ENCODE peak calls at places on chromosome 12, in seven cellular contexts. V, N, G, O, L, S and F are unnamed samples.

GRCh38 chr12:88298761-88299242 is 156.7 kb downstream of the TMTC3 start:
- DNase-seq in V (peak), N (peak), G (peak), O (no peak), L (no peak), S (no peak), F (peak)

GRCh38 chr12:77553976-77554619 is 276.6 kb upstream of the NAV3 start:
- DNase-seq in V (no peak), N (no peak), G (peak), O (no peak), L (no peak), S (no peak), F (no peak)

GRCh38 chr12:72974954-72975555 is 702.9 kb downstream of the TRHDE start:
- DNase-seq in V (no peak), N (no peak), G (no peak), O (no peak), L (no peak), S (no peak), F (no peak)

GRCh38 chr12:130770413-130771028 is 54.4 kb upstream of the RIMBP2 start:
- DNase-seq in V (no peak), N (peak), G (no peak), O (no peak), L (no peak), S (no peak), F (no peak)

GRCh38 chr12:48340891-48341290 is 9.8 kb downstream of the ZNF641 start:
- DNase-seq in V (no peak), N (no peak), G (no peak), O (no peak), L (no peak), S (no peak), F (no peak)

GRCh38 chr12:31594681-31595080 is 3.7 kb upstream of the DENND5B start:
- DNase-seq in V (no peak), N (no peak), G (no peak), O (no peak), L (no peak), S (no peak), F (no peak)

GRCh38 chr12:43098078-43098477 is 453.9 kb downstream of the ADAMTS20 start:
- DNase-seq in V (no peak), N (no peak), G (no peak), O (no peak), L (no peak), S (no peak), F (no peak)

GRCh38 chr12:84920331-84920730 is 7.7 kb upstream of the SLC6A15 start:
- DNase-seq in V (no peak), N (no peak), G (no peak), O (no peak), L (no peak), S (no peak), F (no peak)

GRCh38 chr12:54750-55535 is 11.6 kb upstream of the IQSEC3 start:
- DNase-seq in V (no peak), N (no peak), G (no peak), O (no peak), L (no peak), S (no peak), F (no peak)

GRCh38 chr12:104381721-104382480 is 74.8 kb upstream of the CHST11 start:
- DNase-seq in V (peak), N (peak), G (peak), O (peak), L (peak), S (peak), F (peak)

GRCh38 chr12:66354291-66354690 is 52.0 kb downstream of the HELB start:
- DNase-seq in V (no peak), N (no peak), G (no peak), O (no peak), L (no peak), S (no peak), F (no peak)

GRCh38 chr12:66361703-66362102 is 59.4 kb downstream of the HELB start:
- DNase-seq in V (no peak), N (no peak), G (no peak), O (no peak), L (no peak), S (no peak), F (no peak)

GRCh38 chr12:66359300-66359699 is 57.0 kb downstream of the HELB start:
- DNase-seq in V (no peak), N (no peak), G (no peak), O (no peak), L (no peak), S (no peak), F (no peak)
- TF ChIP-seq MAX in V (no peak), N (no peak), G (no peak), O (no peak), L (no peak), S (no peak), F (no peak)

GRCh38 chr12:112891093-112892024 is 15.4 kb upstream of the OAS1 start:
- DNase-seq in V (no peak), N (no peak), G (no peak), O (no peak), L (peak), S (no peak), F (peak)
- H2AFZ ChIP-seq in V (no peak), N (no peak), G (no peak), O (no peak), L (no peak), S (no peak), F (no peak)

GRCh38 chr12:5022465-5023061 is 21.1 kb upstream of the KCNA5 start:
- DNase-seq in V (peak), N (peak), G (no peak), O (peak), L (peak), S (peak), F (peak)
- TF ChIP-seq MAX in V (no peak), N (no peak), G (no peak), O (no peak), L (no peak), S (no peak), F (no peak)

GRCh38 chr12:123151679-123152454 is 977 bp upstream of the PITPNM2 start:
- DNase-seq in V (no peak), N (no peak), G (no peak), O (no peak), L (no peak), S (no peak), F (no peak)

GRCh38 chr12:123149828-123150272 is 1.0 kb downstream of the PITPNM2 start:
- DNase-seq in V (no peak), N (peak), G (no peak), O (no peak), L (peak), S (no peak), F (no peak)

GRCh38 chr12:123152823-123153222 is 1.9 kb upstream of the PITPNM2 start:
- DNase-seq in V (no peak), N (no peak), G (no peak), O (no peak), L (no peak), S (no peak), F (no peak)

GRCh38 chr12:123150273-123150803 is 552 bp downstream of the PITPNM2 start:
- DNase-seq in V (no peak), N (peak), G (no peak), O (no peak), L (peak), S (no peak), F (no peak)

DNA sequence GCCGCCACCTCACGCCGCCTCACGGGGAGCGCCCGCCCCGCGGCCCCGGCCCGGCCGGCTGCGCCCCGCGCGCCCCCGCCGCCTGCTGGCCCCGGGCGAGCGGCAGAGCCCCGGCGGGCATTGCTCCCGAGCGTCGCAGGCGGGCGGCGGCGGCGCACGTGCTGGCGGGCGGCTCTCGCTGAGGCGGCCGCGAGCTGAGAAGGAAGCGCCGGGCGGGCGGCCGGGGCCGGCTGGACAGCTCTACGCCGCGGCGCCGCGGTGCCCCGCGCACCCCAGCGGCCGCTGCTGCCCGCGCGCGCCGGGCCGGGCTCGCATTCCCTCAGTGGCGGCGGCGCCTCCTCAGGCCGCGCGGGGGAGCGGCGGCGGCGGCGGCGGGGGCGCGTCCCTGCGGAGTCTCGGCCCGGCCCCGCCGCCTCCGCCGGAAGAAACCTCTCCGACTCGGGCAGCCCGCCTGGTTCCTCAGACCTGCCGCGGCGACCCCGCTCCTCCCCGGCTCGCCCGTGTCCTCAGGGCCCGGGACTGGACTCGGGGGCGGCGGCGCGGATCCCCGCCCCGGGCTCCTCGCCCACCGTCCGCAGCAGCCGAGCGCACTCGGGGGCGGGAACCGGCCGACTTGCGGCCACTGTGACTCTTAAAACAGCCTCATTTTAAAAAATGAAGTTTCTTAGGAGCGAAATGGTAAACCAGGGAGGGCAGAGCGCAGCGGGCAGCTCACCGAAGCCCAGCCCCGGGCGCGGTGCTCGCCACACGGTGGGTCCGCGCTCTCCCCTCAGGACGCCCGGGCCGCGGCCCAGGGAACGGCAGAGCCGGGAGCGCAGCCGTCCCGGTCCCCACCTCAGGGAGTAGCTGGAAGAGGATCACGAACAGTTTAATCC is at the start of gene PITPNM2:
- DNase-seq in V (no peak), N (peak), G (no peak), O (no peak), L (peak), S (no peak), F (peak)
- H2AFZ ChIP-seq in V (no peak), N (peak), G (peak), O (no peak), L (peak), S (peak), F (peak)

GRCh38 chr12:11834925-11835324 is 185.5 kb downstream of the ETV6 start:
- DNase-seq in V (no peak), N (no peak), G (no peak), O (no peak), L (no peak), S (no peak), F (no peak)
- TF ChIP-seq MAX in V (no peak), N (no peak), G (no peak), O (no peak), L (no peak), S (no peak), F (no peak)

DNA sequence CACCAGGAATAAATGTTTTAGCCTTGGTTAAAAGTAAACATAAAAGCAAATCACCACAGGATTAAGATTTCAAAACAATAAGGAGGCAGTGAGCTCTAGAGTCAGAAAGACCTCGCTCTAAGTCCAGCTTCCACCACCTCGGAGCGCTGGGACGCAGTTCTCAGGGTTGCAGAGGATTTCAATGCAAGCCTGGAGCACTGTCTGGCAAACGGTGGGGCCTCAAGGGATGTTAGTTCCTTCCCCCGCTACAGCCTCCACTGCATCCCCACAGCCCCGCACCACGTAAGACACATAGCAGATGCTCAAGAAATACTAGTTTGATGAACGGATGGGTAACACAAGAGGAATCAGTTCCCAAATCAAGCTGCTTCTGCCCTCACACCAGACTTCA is 39.3 kb upstream of the TMCC3 start:
- DNase-seq in V (no peak), N (no peak), G (no peak), O (no peak), L (no peak), S (no peak), F (no peak)
- H2AFZ ChIP-seq in V (no peak), N (no peak), G (no peak), O (no peak), L (no peak), S (no peak), F (peak)

DNA sequence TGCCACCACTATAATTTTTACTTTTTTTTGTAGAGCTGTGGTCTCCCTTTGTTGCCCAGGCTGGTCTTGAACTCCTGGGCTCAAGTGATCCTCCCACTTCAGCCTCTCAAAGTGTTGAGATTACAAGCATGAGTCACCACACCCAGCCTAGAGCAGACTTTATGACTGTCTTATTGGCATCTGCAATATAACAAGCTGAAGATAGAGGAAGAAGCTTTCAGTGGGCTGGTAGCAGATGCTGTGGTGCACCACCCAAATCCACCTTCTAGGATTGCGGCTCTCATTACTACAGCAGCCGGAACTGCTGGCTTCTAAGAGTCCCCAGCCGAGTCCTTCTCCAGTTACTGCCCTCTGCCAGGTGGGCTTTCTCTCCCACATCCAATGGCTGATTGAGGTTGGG is 7.6 kb upstream of the STK38L start:
- DNase-seq in V (peak), N (peak), G (no peak), O (no peak), L (no peak), S (no peak), F (no peak)
- TF ChIP-seq MAX in V (no peak), N (no peak), G (no peak), O (no peak), L (no peak), S (no peak), F (no peak)

GRCh38 chr12:93184664-93185368 is 192.9 kb upstream of the NUDT4 start:
- DNase-seq in V (no peak), N (no peak), G (no peak), O (no peak), L (no peak), S (no peak), F (no peak)
- H2AFZ ChIP-seq in V (no peak), N (peak), G (peak), O (peak), L (peak), S (no peak), F (peak)

GRCh38 chr12:117837737-117838050 is 131.1 kb downstream of the KSR2 start:
- DNase-seq in V (no peak), N (no peak), G (no peak), O (no peak), L (no peak), S (no peak), F (no peak)

GRCh38 chr12:117835113-117835512 is 133.7 kb downstream of the KSR2 start:
- DNase-seq in V (no peak), N (no peak), G (no peak), O (no peak), L (peak), S (no peak), F (no peak)

GRCh38 chr12:117832459-117833457 is 136.0 kb downstream of the KSR2 start:
- DNase-seq in V (no peak), N (no peak), G (no peak), O (no peak), L (no peak), S (no peak), F (no peak)

GRCh38 chr12:117836476-117836875 is 132.3 kb downstream of the KSR2 start:
- DNase-seq in V (no peak), N (no peak), G (no peak), O (no peak), L (no peak), S (no peak), F (no peak)

GRCh38 chr12:117836999-117837736 is 131.6 kb downstream of the KSR2 start:
- DNase-seq in V (peak), N (peak), G (peak), O (peak), L (peak), S (peak), F (peak)
- TF ChIP-seq MAX in V (no peak), N (no peak), G (no peak), O (no peak), L (no peak), S (no peak), F (no peak)

GRCh38 chr12:123379391-123379790 is 4.5 kb upstream of the KMT5A start:
- DNase-seq in V (no peak), N (no peak), G (no peak), O (no peak), L (no peak), S (no peak), F (no peak)
- H2AFZ ChIP-seq in V (no peak), N (peak), G (no peak), O (peak), L (no peak), S (no peak), F (no peak)